ENCODE peak calls at places on chromosomes 12 and 14, in eight cellular contexts. One of them, this sample, is unnamed.
A peak's percentile ranks its signal among the peaks of the same experiment; 100 is the strongest.

GRCh38 chr14:35196571-35196970 is 74.2 kb downstream of the PRORP start:
- DNase-seq in breast epithelium: no peak
- DNase-seq in spleen: no peak
- DNase-seq in Peyer's patch: no peak
- DNase-seq in stomach: no peak
- DNase-seq in body of pancreas: no peak
- DNase-seq in A549: peak; percentile 35
- DNase-seq in adrenal gland: no peak
- DNase-seq in this sample: no peak

GRCh38 chr12:50862316-50862715 is 19.6 kb downstream of the TMPRSS12 start:
- DNase-seq in breast epithelium: no peak
- DNase-seq in spleen: no peak
- DNase-seq in Peyer's patch: no peak
- DNase-seq in stomach: no peak
- DNase-seq in body of pancreas: no peak
- DNase-seq in A549: peak; percentile 64
- DNase-seq in adrenal gland: no peak
- DNase-seq in this sample: no peak

GRCh38 chr12:115337693-115338543 is 653.9 kb upstream of the TBX3 start:
- DNase-seq in breast epithelium: no peak
- DNase-seq in spleen: no peak
- DNase-seq in Peyer's patch: no peak
- DNase-seq in stomach: no peak
- DNase-seq in body of pancreas: peak; percentile 30
- DNase-seq in A549: peak; percentile 94
- DNase-seq in adrenal gland: peak; percentile 89
- DNase-seq in this sample: peak; percentile 81

GRCh38 chr14:23399591-23399990 is 8.5 kb downstream of the MYH6 start:
- DNase-seq in breast epithelium: no peak
- DNase-seq in spleen: no peak
- DNase-seq in Peyer's patch: no peak
- DNase-seq in stomach: no peak
- DNase-seq in body of pancreas: no peak
- DNase-seq in A549: no peak
- DNase-seq in adrenal gland: no peak
- DNase-seq in this sample: no peak

GRCh38 chr14:104974665-104975390 is 3.3 kb downstream of the AHNAK2 start:
- DNase-seq in breast epithelium: no peak
- DNase-seq in spleen: peak; percentile 72
- DNase-seq in Peyer's patch: peak; percentile 42
- DNase-seq in stomach: no peak
- DNase-seq in body of pancreas: no peak
- DNase-seq in A549: no peak
- DNase-seq in adrenal gland: no peak
- DNase-seq in this sample: no peak

GRCh38 chr14:94398536-94398935 is 10.1 kb upstream of the SERPINA1 start:
- DNase-seq in breast epithelium: no peak
- DNase-seq in spleen: no peak
- DNase-seq in Peyer's patch: no peak
- DNase-seq in stomach: no peak
- DNase-seq in body of pancreas: no peak
- DNase-seq in A549: no peak
- DNase-seq in adrenal gland: no peak
- DNase-seq in this sample: no peak

GRCh38 chr14:91354979-91355685 is 62.5 kb downstream of the CCDC88C start:
- DNase-seq in breast epithelium: no peak
- DNase-seq in spleen: peak; percentile 79
- DNase-seq in Peyer's patch: peak; percentile 56
- DNase-seq in stomach: no peak
- DNase-seq in body of pancreas: no peak
- DNase-seq in A549: no peak
- DNase-seq in adrenal gland: no peak
- DNase-seq in this sample: no peak

GRCh38 chr14:36619853-36620252 is 37.4 kb upstream of the NKX2-8 start:
- DNase-seq in breast epithelium: no peak
- DNase-seq in spleen: no peak
- DNase-seq in Peyer's patch: no peak
- DNase-seq in stomach: no peak
- DNase-seq in body of pancreas: no peak
- DNase-seq in A549: no peak
- DNase-seq in adrenal gland: no peak
- DNase-seq in this sample: no peak

GRCh38 chr14:91378945-91379932 is 38.4 kb downstream of the CCDC88C start:
- DNase-seq in breast epithelium: no peak
- DNase-seq in spleen: no peak
- DNase-seq in Peyer's patch: no peak
- DNase-seq in stomach: no peak
- DNase-seq in body of pancreas: no peak
- DNase-seq in A549: no peak
- DNase-seq in adrenal gland: no peak
- DNase-seq in this sample: no peak

GRCh38 chr14:94056579-94057308 is 24.3 kb downstream of the DDX24 start:
- DNase-seq in breast epithelium: no peak
- DNase-seq in spleen: peak; percentile 21
- DNase-seq in Peyer's patch: no peak
- DNase-seq in stomach: no peak
- DNase-seq in body of pancreas: no peak
- DNase-seq in A549: no peak
- DNase-seq in adrenal gland: no peak
- DNase-seq in this sample: no peak

GRCh38 chr12:15979096-15980091 is 68.3 kb downstream of the DERA start:
- DNase-seq in breast epithelium: no peak
- DNase-seq in spleen: no peak
- DNase-seq in Peyer's patch: peak; percentile 67
- DNase-seq in stomach: no peak
- DNase-seq in body of pancreas: no peak
- DNase-seq in A549: peak; percentile 32
- DNase-seq in adrenal gland: no peak
- DNase-seq in this sample: no peak

GRCh38 chr12:107320929-107321618 is 227.7 kb upstream of the CRY1 start:
- DNase-seq in breast epithelium: no peak
- DNase-seq in spleen: peak; percentile 80
- DNase-seq in Peyer's patch: no peak
- DNase-seq in stomach: no peak
- DNase-seq in body of pancreas: no peak
- DNase-seq in A549: peak; percentile 71
- DNase-seq in adrenal gland: no peak
- DNase-seq in this sample: no peak

GRCh38 chr12:3216726-3217682 is 139.8 kb downstream of the TSPAN9 start:
- DNase-seq in breast epithelium: no peak
- DNase-seq in spleen: no peak
- DNase-seq in Peyer's patch: no peak
- DNase-seq in stomach: no peak
- DNase-seq in body of pancreas: no peak
- DNase-seq in A549: no peak
- DNase-seq in adrenal gland: no peak
- DNase-seq in this sample: no peak

GRCh38 chr12:109939504-109939903 is 39.4 kb downstream of the TCHP start:
- DNase-seq in breast epithelium: no peak
- DNase-seq in spleen: no peak
- DNase-seq in Peyer's patch: no peak
- DNase-seq in stomach: no peak
- DNase-seq in body of pancreas: no peak
- DNase-seq in A549: no peak
- DNase-seq in adrenal gland: no peak
- DNase-seq in this sample: no peak

GRCh38 chr12:63787306-63787705 is 7.6 kb downstream of the RXYLT1 start:
- DNase-seq in breast epithelium: no peak
- DNase-seq in spleen: no peak
- DNase-seq in Peyer's patch: no peak
- DNase-seq in stomach: no peak
- DNase-seq in body of pancreas: no peak
- DNase-seq in A549: no peak
- DNase-seq in adrenal gland: no peak
- DNase-seq in this sample: no peak

GRCh38 chr14:28709571-28710305 is 56.8 kb upstream of the FOXG1 start:
- DNase-seq in breast epithelium: no peak
- DNase-seq in spleen: no peak
- DNase-seq in Peyer's patch: no peak
- DNase-seq in stomach: no peak
- DNase-seq in body of pancreas: no peak
- DNase-seq in A549: no peak
- DNase-seq in adrenal gland: no peak
- DNase-seq in this sample: no peak

GRCh38 chr14:51398898-51399297 is 158.9 kb downstream of the TMX1 start:
- DNase-seq in breast epithelium: no peak
- DNase-seq in spleen: no peak
- DNase-seq in Peyer's patch: no peak
- DNase-seq in stomach: no peak
- DNase-seq in body of pancreas: no peak
- DNase-seq in A549: peak; percentile 91
- DNase-seq in adrenal gland: no peak
- DNase-seq in this sample: no peak

GRCh38 chr12:47814539-47815170 is 5.0 kb downstream of the HDAC7 start:
- DNase-seq in breast epithelium: no peak
- DNase-seq in spleen: no peak
- DNase-seq in Peyer's patch: peak; percentile 44
- DNase-seq in stomach: no peak
- DNase-seq in body of pancreas: no peak
- DNase-seq in A549: no peak
- DNase-seq in adrenal gland: no peak
- DNase-seq in this sample: no peak

GRCh38 chr12:34299802-34300193 is 277.5 kb downstream of the ALG10 start:
- DNase-seq in breast epithelium: no peak
- DNase-seq in spleen: peak; percentile 16
- DNase-seq in Peyer's patch: no peak
- DNase-seq in stomach: no peak
- DNase-seq in body of pancreas: no peak
- DNase-seq in A549: no peak
- DNase-seq in adrenal gland: no peak
- DNase-seq in this sample: no peak

GRCh38 chr12:117134721-117135120 is 35.5 kb upstream of the TESC start:
- DNase-seq in breast epithelium: no peak
- DNase-seq in spleen: no peak
- DNase-seq in Peyer's patch: no peak
- DNase-seq in stomach: no peak
- DNase-seq in body of pancreas: no peak
- DNase-seq in A549: no peak
- DNase-seq in adrenal gland: no peak
- DNase-seq in this sample: no peak
- TF ChIP-seq POLR2A in breast epithelium: no peak
- TF ChIP-seq POLR2A in spleen: no peak
- TF ChIP-seq POLR2A in Peyer's patch: no peak
- TF ChIP-seq POLR2A in stomach: no peak
- TF ChIP-seq POLR2A in body of pancreas: no peak
- TF ChIP-seq POLR2A in A549: no peak
- TF ChIP-seq POLR2A in adrenal gland: no peak
- TF ChIP-seq POLR2A in this sample: no peak

GRCh38 chr14:102524026-102524450 is 14.5 kb upstream of the ANKRD9 start:
- DNase-seq in breast epithelium: no peak
- DNase-seq in spleen: no peak
- DNase-seq in Peyer's patch: no peak
- DNase-seq in stomach: no peak
- DNase-seq in body of pancreas: no peak
- DNase-seq in A549: no peak
- DNase-seq in adrenal gland: no peak
- DNase-seq in this sample: no peak
- H3K4me3 ChIP-seq in breast epithelium: peak overlapping the region; percentile 62
- H3K4me3 ChIP-seq in spleen: peak overlapping the region; percentile 54
- H3K4me3 ChIP-seq in Peyer's patch: peak overlapping the region; percentile 48
- H3K4me3 ChIP-seq in stomach: peak overlapping the region; percentile 61
- H3K4me3 ChIP-seq in body of pancreas: no peak overlapping the region
- H3K4me3 ChIP-seq in A549: peak overlapping the region; percentile 16
- H3K4me3 ChIP-seq in adrenal gland: no peak overlapping the region
- H3K4me3 ChIP-seq in this sample: peak overlapping the region; percentile 70

DNA sequence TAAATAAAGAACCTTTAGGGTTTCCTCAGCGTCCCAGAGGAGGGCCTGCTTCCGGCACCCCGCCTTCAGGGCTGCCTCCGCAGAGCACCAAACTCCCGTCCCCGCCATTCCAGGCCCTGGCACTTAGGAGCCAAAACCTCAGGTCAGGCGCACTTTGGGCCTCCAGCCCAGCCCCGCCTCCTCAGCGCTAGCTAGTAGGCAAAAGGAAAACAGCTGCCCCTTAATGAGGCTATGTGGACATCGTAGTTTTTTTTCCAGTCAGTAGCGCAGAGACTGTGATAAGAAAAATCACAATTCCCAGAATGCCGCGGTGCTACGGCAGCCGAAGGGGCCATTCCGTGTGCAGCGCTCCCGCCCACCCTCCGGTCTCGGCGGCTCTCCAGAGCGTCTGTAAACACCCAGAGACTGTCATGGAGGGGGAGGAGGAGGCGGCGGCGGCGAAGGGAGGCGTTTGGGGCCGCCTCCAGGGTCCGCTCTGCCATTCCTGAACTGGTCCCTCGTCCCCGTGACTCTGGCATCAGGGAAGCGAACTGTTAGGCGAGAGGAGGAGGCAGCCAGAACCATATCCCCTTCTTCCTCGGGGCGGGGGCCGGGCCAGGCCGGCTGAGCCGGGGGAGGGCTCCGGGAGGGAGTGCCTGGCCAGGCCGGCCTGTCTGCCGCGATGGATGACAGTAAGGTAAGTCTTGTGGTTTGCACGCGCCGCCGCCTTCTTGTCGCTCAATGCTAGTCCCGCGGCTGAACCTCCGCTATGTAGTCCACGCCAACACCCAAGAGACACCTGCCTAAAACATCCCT is at the start of gene CREBL2:
- DNase-seq in breast epithelium: peak; percentile 89
- DNase-seq in spleen: peak; percentile 95
- DNase-seq in Peyer's patch: peak; percentile 90
- DNase-seq in stomach: peak; percentile 92
- DNase-seq in body of pancreas: peak; percentile 96
- DNase-seq in A549: peak; percentile 97
- DNase-seq in adrenal gland: peak; percentile 96
- DNase-seq in this sample: peak; percentile 97
- TF ChIP-seq POLR2A in breast epithelium: peak; percentile 56
- TF ChIP-seq POLR2A in spleen: no peak
- TF ChIP-seq POLR2A in Peyer's patch: peak; percentile 64
- TF ChIP-seq POLR2A in stomach: no peak
- TF ChIP-seq POLR2A in body of pancreas: peak; percentile 78
- TF ChIP-seq POLR2A in A549: peak; percentile 41
- TF ChIP-seq POLR2A in adrenal gland: peak; percentile 82
- TF ChIP-seq POLR2A in this sample: peak; percentile 61

GRCh38 chr12:111034911-111035577 is 114.7 kb upstream of the MYL2 start:
- DNase-seq in breast epithelium: no peak
- DNase-seq in spleen: peak; percentile 55
- DNase-seq in Peyer's patch: no peak
- DNase-seq in stomach: no peak
- DNase-seq in body of pancreas: no peak
- DNase-seq in A549: peak; percentile 29
- DNase-seq in adrenal gland: no peak
- DNase-seq in this sample: no peak
- H3K4me3 ChIP-seq in breast epithelium: peak overlapping the region; percentile 13
- H3K4me3 ChIP-seq in spleen: no peak overlapping the region
- H3K4me3 ChIP-seq in Peyer's patch: no peak overlapping the region
- H3K4me3 ChIP-seq in stomach: peak overlapping the region; percentile 44
- H3K4me3 ChIP-seq in body of pancreas: no peak overlapping the region
- H3K4me3 ChIP-seq in A549: peak overlapping the region; percentile 61
- H3K4me3 ChIP-seq in adrenal gland: no peak overlapping the region
- H3K4me3 ChIP-seq in this sample: no peak overlapping the region

This sample was measured in gastrocnemius medialis.